ENCODE peak calls at places on chromosomes 11 and 22, in five cellular contexts. H is GM23248, M is PC-9, E is MM.1S, F is astrocyte. B is an unnamed sample. For H3K36me3, the result is how much of the 10 kb centered on the place peaks cover.

GRCh38 chr22:35627267-35628041 is 10.3 kb upstream of the MB start:
- DNase-seq in H (peak), M (peak), E (peak), F (peak), B (peak)

GRCh38 chr11:123197711-123198110 is 2.7 kb upstream of the CLMP start:
- DNase-seq in H (peak), M (no peak), E (no peak), F (peak), B (no peak)

GRCh38 chr11:13354335-13354734 is 76.7 kb downstream of the BMAL1 start:
- DNase-seq in H (peak), M (no peak), E (no peak), F (no peak), B (peak)

GRCh38 chr22:42800731-42801536 is 56.1 kb downstream of the ARFGAP3 start:
- DNase-seq in H (no peak), M (no peak), E (no peak), F (no peak), B (no peak)

GRCh38 chr22:50304528-50305392 is 2.7 kb downstream of the PLXNB2 start:
- DNase-seq in H (peak), M (peak), E (no peak), F (peak), B (no peak)

GRCh38 chr11:121866822-121867221 is 249.2 kb downstream of the BLID start:
- DNase-seq in H (no peak), M (no peak), E (no peak), F (no peak), B (no peak)

GRCh38 chr11:34926101-34926830 is 9.8 kb downstream of the PDHX start:
- DNase-seq in H (peak), M (peak), E (peak), F (peak), B (peak)

GRCh38 chr11:103326070-103326794 is 217.0 kb downstream of the DYNC2H1 start:
- DNase-seq in H (peak), M (peak), E (peak), F (peak), B (peak)

GRCh38 chr11:2857918-2858317 is 27.7 kb downstream of the CDKN1C start:
- DNase-seq in H (no peak), M (no peak), E (no peak), F (no peak), B (no peak)

GRCh38 chr22:20424937-20425587 is 12.6 kb downstream of the SCARF2 start:
- DNase-seq in H (no peak), M (no peak), E (no peak), F (no peak), B (no peak)

GRCh38 chr11:124644426-124645280 is 22.0 kb downstream of the TBRG1 start:
- DNase-seq in H (peak), M (peak), E (peak), F (peak), B (no peak)

GRCh38 chr22:37931893-37932389 is 21.5 kb downstream of the C22orf23 start:
- DNase-seq in H (no peak), M (no peak), E (no peak), F (no peak), B (peak)

GRCh38 chr22:37932821-37933578 is 20.4 kb downstream of the C22orf23 start:
- DNase-seq in H (peak), M (peak), E (no peak), F (no peak), B (no peak)

GRCh38 chr22:37933711-37934376 is 19.6 kb downstream of the C22orf23 start:
- DNase-seq in H (peak), M (peak), E (peak), F (peak), B (peak)

GRCh38 chr22:37930952-37931440 is 22.4 kb downstream of the C22orf23 start:
- DNase-seq in H (no peak), M (no peak), E (no peak), F (no peak), B (no peak)

GRCh38 chr22:37932401-37932800 is 21.0 kb downstream of the C22orf23 start:
- DNase-seq in H (no peak), M (no peak), E (no peak), F (no peak), B (no peak)
- H3K36me3 ChIP-seq in H (under half), M (under half), E (under half), F (under half), B (under half)

GRCh38 chr11:76615950-76616349 is 54.6 kb downstream of the LRRC32 start:
- DNase-seq in H (peak), M (no peak), E (no peak), F (peak), B (no peak)
- H3K4me2 ChIP-seq in H (no peak), M (no peak), E (no peak), F (no peak), B (no peak)

GRCh38 chr11:72061739-72062396 is 18.5 kb downstream of the NUMA1 start:
- DNase-seq in H (no peak), M (no peak), E (no peak), F (no peak), B (no peak)
- H3K36me3 ChIP-seq in H (under half), M (under half), E (under half), F (under half), B (under half)

GRCh38 chr11:70885721-70886305 is 366.6 kb downstream of the SHANK2 start:
- DNase-seq in H (peak), M (no peak), E (peak), F (no peak), B (no peak)

GRCh38 chr11:70887428-70887827 is 364.9 kb downstream of the SHANK2 start:
- DNase-seq in H (no peak), M (no peak), E (no peak), F (no peak), B (no peak)

GRCh38 chr11:70892889-70893288 is 359.5 kb downstream of the SHANK2 start:
- DNase-seq in H (no peak), M (no peak), E (no peak), F (no peak), B (no peak)

GRCh38 chr11:70891844-70892380 is 360.5 kb downstream of the SHANK2 start:
- DNase-seq in H (no peak), M (no peak), E (no peak), F (no peak), B (no peak)

DNA sequence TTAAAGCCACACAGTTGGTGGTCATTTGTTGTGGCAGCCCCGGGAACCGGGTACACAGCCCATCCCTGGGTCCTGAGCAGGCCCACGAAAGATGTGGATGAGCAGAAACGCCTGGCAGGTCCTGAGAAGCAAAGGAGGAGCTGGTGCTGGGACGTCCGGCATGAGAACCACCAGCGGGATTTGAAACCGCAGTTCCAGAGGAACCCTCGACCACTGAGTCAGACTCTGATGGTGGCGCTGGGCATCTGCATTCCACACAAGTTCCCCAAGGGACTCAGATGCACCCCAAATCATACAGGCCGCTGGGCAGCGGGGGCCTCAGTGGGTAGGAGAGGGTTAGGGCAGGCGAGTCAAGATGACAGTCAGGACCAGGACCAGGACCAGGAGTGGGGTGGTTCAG is 363.0 kb downstream of the SHANK2 start:
- DNase-seq in H (no peak), M (no peak), E (no peak), F (no peak), B (no peak)
- H3K4me2 ChIP-seq in H (no peak), M (no peak), E (no peak), F (no peak), B (no peak)

GRCh38 chr11:46865340-46865739 is 19.3 kb upstream of the CKAP5 start:
- DNase-seq in H (peak), M (no peak), E (no peak), F (peak), B (no peak)
- H3K36me3 ChIP-seq in H (under half), M (under half), E (under half), F (under half), B (under half)

DNA sequence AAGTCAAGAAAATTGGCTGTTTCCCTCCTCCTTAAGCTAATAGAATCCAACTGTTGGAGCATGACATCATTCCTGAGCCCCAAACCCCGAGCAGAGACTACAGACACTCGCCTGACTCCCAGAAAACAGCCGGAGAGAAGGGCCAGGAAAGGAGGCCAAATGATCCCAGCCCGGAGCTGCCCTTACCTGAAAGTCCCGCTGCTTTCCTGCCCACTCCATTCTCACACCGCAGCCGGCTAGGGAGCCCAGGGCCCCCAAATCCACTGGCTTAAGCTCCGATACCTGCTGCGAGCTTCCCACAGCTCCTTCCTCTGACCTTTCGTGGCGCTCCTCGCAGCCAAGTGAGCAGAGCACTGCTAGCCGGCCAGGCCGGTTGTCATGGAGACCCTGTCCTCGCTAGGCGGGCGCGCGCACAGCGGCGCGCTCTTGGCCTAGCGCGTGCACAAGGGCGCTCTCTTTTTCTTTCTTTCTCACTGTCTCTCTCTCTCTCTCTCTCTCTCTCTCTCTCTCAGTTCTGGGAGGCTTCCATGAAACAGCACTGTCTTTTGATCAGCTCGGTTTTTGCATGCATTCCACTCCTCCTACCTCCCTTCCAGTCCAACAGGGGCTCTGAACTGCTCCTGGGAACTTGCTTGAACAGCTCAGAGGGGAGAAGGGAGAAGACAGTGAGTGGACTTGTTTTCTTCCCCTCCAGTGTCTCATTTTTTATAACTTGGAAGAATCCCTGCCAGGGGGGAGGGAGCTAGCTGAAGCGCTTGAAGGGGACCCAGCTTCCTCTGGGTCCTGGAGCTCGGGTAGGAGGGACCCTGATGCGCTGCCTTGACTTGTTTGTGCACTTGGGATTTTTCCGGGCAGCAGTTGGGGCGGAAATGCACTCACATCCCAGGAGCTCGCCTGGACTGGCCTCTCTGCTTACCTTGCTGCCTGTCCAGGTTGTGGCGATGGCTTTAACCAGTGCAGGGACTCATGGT is 100.4 kb upstream of the AKIP1 start:
- DNase-seq in H (peak), M (no peak), E (peak), F (peak), B (no peak)
- H3K4me2 ChIP-seq in H (peak), M (no peak), E (peak), F (peak), B (no peak)

GRCh38 chr11:73260127-73260457 is 12.0 kb upstream of the P2RY6 start:
- DNase-seq in H (no peak), M (no peak), E (no peak), F (no peak), B (no peak)
- H3K36me3 ChIP-seq in H (under half), M (under half), E (under half), F (under half), B (under half)

DNA sequence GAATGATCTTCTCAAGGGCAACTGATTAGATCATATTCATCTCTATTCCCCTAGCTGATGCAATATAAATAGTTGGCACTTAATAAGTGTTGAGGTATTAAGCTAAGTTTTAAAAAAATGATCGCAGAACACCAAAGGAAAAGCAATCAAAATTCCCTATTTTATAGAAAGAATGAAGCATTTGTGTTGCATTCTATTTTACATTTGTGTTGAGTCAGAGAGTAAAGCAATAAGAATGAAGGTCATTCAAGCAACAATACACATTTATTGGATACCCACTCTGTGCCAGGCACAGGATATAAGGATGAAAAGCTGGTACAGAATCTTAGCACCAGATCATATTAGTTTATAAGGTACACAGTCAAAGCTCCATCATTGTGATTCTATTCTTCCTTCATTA is 686.4 kb upstream of the CCDC90B start:
- DNase-seq in H (no peak), M (no peak), E (no peak), F (no peak), B (no peak)
- H3K4me2 ChIP-seq in H (no peak), M (no peak), E (no peak), F (no peak), B (no peak)

GRCh38 chr11:12220305-12220704 is 109.9 kb downstream of the MICAL2 start:
- DNase-seq in H (no peak), M (no peak), E (no peak), F (no peak), B (no peak)
- H3K36me3 ChIP-seq in H (under half), M (under half), E (under half), F (half or more), B (under half)

DNA sequence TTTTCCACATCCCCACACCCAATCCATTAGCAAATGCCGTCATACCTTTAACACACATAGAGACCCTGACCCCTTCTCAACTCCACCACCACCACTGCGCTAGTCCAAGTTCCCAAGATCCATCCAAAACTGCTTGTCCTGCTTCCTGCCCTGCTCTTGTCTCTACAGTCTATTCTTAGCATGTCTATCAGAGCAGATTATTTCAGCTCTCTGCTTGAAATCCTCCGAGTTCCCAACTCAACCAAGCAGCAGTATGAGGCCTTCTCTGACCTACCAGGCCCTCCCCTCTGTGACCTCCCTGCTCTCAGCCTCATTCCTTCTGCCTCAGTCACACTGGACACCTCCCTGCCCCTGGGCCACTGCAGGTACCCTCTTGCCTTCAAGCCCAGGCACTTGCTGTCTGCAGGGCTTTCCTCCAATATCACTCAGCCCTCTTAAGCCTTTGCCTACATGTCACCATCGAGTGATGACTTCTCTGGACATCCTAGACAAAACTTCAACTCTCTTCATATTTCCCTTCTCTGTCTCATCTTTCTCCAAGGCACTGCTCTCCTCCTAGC is 134.6 kb downstream of the SPATA19 start:
- DNase-seq in H (no peak), M (no peak), E (no peak), F (no peak), B (no peak)
- H3K4me2 ChIP-seq in H (no peak), M (no peak), E (no peak), F (no peak), B (no peak)